ENCODE peak calls at places on chromosomes 11 and 22, in five cellular contexts. Q, D, L, Z and F are unnamed samples.

GRCh38 chr11:62553839-62554361 is 7.3 kb upstream of the AHNAK start:
- DNase-seq in Q (no peak), D (no peak), L (no peak), Z (no peak), F (no peak)

GRCh38 chr11:47152953-47153950 is 23.4 kb downstream of the ARFGAP2 start:
- DNase-seq in Q (peak), D (no peak), L (peak), Z (peak), F (peak)

GRCh38 chr22:32546480-32546879 is 71.9 kb downstream of the FBXO7 start:
- DNase-seq in Q (no peak), D (no peak), L (no peak), Z (no peak), F (no peak)

GRCh38 chr11:47923667-47924066 is 56.7 kb upstream of the PTPRJ start:
- DNase-seq in Q (no peak), D (no peak), L (no peak), Z (no peak), F (no peak)

GRCh38 chr11:130580372-130580771 is 131.9 kb downstream of the ADAMTS15 start:
- DNase-seq in Q (no peak), D (peak), L (no peak), Z (no peak), F (no peak)

GRCh38 chr22:39463931-39464390 is 7.1 kb downstream of the MGAT3 start:
- DNase-seq in Q (no peak), D (no peak), L (no peak), Z (no peak), F (no peak)

GRCh38 chr11:76626266-76626665 is 44.3 kb downstream of the LRRC32 start:
- DNase-seq in Q (no peak), D (no peak), L (no peak), Z (no peak), F (no peak)

GRCh38 chr11:118200901-118201680 is 23.7 kb downstream of the JAML start:
- DNase-seq in Q (no peak), D (no peak), L (no peak), Z (no peak), F (no peak)

GRCh38 chr11:4903484-4903883 is at the start of gene OR51A7:
- DNase-seq in Q (no peak), D (no peak), L (no peak), Z (no peak), F (no peak)

GRCh38 chr11:68806931-68807844 is 34.5 kb downstream of the CPT1A start:
- DNase-seq in Q (no peak), D (no peak), L (no peak), Z (no peak), F (no peak)

GRCh38 chr22:33922268-33922667 is 2.0 kb upstream of the LARGE1 start:
- DNase-seq in Q (peak), D (no peak), L (no peak), Z (no peak), F (no peak)

GRCh38 chr22:21952586-21953571 is at the start of gene PPM1F:
- DNase-seq in Q (peak), D (peak), L (peak), Z (peak), F (peak)
- TF ChIP-seq EP300 in Q (no peak), D (no peak), L (no peak), Z (peak), F (no peak)

DNA sequence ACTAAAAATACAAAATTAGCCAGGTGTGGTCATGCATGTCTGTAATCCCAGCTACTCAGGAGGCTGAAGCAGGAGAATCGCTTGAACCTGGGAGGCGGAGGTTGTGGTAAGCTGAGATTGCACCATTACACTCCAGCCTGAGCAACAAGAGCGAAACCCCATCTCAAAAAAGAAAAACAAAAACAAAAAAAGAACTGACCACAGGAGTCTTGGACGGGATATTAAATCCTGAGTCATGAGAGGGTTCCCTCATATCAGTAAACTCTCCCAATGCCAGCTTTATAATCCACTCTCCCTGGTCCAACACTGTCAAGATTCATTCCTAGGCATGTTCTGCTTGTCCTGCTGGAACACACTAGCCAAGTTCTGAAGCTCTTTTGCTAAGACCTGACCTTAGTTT is 61.5 kb upstream of the EP300 start:
- DNase-seq in Q (no peak), D (no peak), L (no peak), Z (no peak), F (no peak)
- TF ChIP-seq TAF1 in Q (no peak), D (no peak), L (no peak), Z (no peak), F (no peak)

GRCh38 chr22:42697542-42698013 is 23.1 kb downstream of the A4GALT start:
- DNase-seq in Q (peak), D (no peak), L (no peak), Z (no peak), F (no peak)
- TF ChIP-seq EP300 in Q (no peak), D (no peak), L (no peak), Z (no peak), F (no peak)

GRCh38 chr11:111777094-111778046 is 11.2 kb upstream of the PPP2R1B start:
- DNase-seq in Q (peak), D (no peak), L (peak), Z (peak), F (peak)
- TF ChIP-seq TAF1 in Q (no peak), D (no peak), L (no peak), Z (no peak), F (no peak)

DNA sequence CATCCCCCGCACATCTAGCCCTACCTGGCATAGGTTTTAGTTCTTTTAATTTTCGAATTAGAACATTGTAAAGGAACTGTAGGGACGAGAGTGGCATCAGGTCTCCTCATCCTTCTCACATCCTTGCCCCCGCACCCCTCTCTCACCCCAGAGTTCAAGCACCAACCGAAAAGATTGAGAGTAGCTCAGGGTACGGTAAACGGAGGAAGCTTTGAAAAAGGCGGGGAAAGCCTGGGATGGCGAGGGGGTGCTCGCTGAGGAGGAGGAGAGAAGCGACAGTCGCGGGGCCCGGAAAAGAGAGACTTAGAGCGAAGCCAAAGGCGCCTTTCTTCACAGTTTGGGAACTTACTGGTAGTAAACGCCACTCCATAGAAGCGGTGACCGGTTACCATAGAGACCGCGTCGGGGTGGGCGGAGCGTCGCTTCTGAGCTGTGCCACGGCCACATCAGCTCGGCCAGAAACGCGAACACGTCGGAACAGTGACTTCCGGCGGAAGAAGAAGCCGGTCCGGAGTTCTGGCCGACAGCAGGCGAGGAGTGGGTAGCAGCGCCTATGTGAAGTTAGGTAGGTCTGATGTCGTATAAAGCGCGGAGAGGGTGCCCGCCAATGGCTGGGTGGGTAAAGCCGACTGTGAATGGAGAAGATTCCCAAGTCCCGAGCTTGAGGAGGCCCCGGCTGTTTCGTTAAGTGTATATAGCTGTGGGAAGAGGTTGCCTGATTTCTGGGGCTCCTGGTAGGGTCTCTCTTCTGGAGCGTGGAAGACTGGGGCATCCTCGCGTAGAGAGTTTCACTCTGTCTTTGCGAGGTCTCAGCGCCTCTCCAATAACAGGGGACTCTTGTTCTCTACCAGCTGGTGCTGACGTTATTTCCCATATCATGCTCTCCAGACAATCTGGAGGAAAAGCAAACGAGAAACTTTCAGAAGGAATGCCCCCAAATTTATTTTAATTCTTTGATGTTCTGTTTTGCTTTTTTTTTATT is at the start of the genes DCDC1 and DNAJC24:
- DNase-seq in Q (peak), D (peak), L (peak), Z (peak), F (peak)
- TF ChIP-seq EP300 in Q (no peak), D (no peak), L (no peak), Z (no peak), F (no peak)

DNA sequence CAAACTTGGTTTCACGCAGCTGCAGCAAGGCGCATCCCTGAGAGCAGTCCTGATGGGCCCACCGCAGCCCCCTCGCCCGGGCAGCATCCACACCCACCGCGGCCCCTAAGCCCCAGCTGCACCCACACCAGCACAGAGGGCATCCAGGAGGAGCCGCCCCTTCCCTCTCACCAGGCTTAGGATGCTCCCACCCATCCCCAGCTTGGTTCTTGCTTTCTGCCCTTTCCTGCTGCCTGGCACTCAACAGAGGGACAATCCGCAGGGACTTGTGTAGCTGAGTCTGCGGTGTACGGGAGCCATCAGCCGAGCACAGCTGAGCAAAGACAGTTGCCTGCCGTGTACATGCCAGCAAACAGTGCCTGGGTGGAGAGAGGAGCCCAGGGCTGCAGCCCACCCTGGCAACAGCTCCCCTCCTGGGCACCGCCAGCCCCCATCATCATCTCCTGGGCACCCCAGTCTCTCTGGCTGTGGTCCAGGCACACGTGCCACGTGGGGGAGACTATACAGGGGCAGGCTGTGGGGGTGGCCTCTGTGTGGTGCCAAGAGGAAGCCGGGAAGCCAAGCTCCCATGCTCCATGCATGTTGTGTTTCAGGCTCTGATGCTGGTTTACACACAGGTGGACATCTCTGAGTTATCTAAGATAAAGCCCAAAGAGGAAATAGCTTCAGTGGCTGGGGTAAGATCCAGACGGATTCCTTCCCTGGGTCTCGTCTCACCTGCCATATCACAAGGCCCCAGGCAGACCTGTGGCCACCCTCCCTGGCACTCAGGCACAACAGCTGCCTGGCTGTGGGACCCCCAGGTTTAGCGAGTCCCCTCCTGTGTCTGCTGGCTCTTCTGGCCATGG is 36.1 kb upstream of the GNB1L start:
- DNase-seq in Q (no peak), D (no peak), L (peak), Z (no peak), F (no peak)
- TF ChIP-seq TAF1 in Q (no peak), D (no peak), L (no peak), Z (no peak), F (no peak)

DNA sequence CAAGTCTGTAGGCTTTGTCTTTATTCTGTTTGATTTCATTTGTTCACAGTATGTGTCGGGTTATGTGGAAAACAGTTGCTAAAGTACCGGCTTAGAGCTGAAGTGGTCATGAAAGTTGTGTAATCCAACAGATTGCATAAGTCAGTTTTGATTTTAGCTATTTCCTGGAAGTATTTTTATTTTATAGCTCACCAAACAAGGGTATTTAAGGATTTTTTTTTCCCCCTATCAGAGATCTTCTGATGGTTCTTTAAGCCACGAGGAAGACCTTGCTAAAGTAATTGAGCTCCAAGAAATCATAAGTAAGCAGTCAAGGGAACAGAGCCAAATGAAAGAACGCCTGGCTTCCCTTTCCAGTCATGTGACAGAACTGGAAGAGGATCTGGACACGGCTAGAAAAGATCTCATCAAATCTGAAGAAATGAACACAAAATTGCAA is 55.9 kb downstream of the PPFIA1 start:
- DNase-seq in Q (no peak), D (no peak), L (no peak), Z (no peak), F (no peak)
- TF ChIP-seq EP300 in Q (no peak), D (no peak), L (no peak), Z (no peak), F (no peak)

GRCh38 chr11:128632151-128632791 is 44.9 kb upstream of the ETS1 start:
- DNase-seq in Q (peak), D (no peak), L (peak), Z (no peak), F (no peak)
- TF ChIP-seq TAF1 in Q (no peak), D (no peak), L (no peak), Z (no peak), F (no peak)

GRCh38 chr11:20112291-20113146 is 47.8 kb downstream of the DBX1 start:
- DNase-seq in Q (no peak), D (no peak), L (peak), Z (peak), F (no peak)
- TF ChIP-seq EP300 in Q (no peak), D (no peak), L (no peak), Z (no peak), F (no peak)